ENCODE peak calls at places on chromosomes 7 and 10, in six cellular contexts. Z, V, M, L, K and I are unnamed samples.

GRCh38 chr10:133143546-133143945 is 16.5 kb upstream of the KNDC1 start:
- DNase-seq in M (no peak), L (peak), K (no peak), V (no peak), Z (no peak), I (no peak)

GRCh38 chr7:2444476-2444875 is 31.7 kb downstream of the GRIFIN start:
- DNase-seq in V (no peak), M (no peak), Z (peak), K (no peak), L (peak), I (no peak)

GRCh38 chr7:28315565-28316420 is 96.5 kb upstream of the CREB5 start:
- DNase-seq in V (peak), Z (no peak), K (no peak), M (no peak), L (no peak), I (no peak)

GRCh38 chr7:51028128-51028830 is 245.6 kb upstream of the GRB10 start:
- DNase-seq in V (no peak), Z (no peak), M (no peak), L (no peak), K (no peak), I (no peak)

GRCh38 chr10:106378251-106378650 is 786.3 kb downstream of the SORCS1 start:
- DNase-seq in M (no peak), K (no peak), V (no peak), Z (no peak), L (no peak), I (no peak)

GRCh38 chr10:68305889-68306288 is 26.0 kb upstream of the HNRNPH3 start:
- DNase-seq in M (no peak), L (no peak), Z (no peak), K (no peak), V (no peak), I (no peak)

GRCh38 chr7:11054033-11054432 is 80.4 kb downstream of the PHF14 start:
- DNase-seq in L (no peak), Z (no peak), K (no peak), V (no peak), M (no peak), I (no peak)

GRCh38 chr7:47526466-47526865 is 55.4 kb downstream of the TNS3 start:
- DNase-seq in K (no peak), V (no peak), L (no peak), Z (no peak), M (no peak), I (no peak)

GRCh38 chr10:4704034-4704545 is 121.9 kb upstream of the AKR1E2 start:
- DNase-seq in V (no peak), K (no peak), L (no peak), M (no peak), Z (peak), I (no peak)

GRCh38 chr7:92292981-92293380 is 47.2 kb downstream of the ANKIB1 start:
- DNase-seq in L (no peak), M (no peak), V (no peak), Z (no peak), K (no peak), I (no peak)

GRCh38 chr10:118961401-118961800 is 68.1 kb upstream of the NANOS1 start:
- DNase-seq in L (no peak), M (no peak), Z (no peak), K (no peak), V (no peak), I (no peak)

GRCh38 chr10:76916536-76916935 is 721.1 kb downstream of the KCNMA1 start:
- DNase-seq in L (no peak), M (no peak), K (no peak), Z (peak), V (no peak), I (no peak)

DNA sequence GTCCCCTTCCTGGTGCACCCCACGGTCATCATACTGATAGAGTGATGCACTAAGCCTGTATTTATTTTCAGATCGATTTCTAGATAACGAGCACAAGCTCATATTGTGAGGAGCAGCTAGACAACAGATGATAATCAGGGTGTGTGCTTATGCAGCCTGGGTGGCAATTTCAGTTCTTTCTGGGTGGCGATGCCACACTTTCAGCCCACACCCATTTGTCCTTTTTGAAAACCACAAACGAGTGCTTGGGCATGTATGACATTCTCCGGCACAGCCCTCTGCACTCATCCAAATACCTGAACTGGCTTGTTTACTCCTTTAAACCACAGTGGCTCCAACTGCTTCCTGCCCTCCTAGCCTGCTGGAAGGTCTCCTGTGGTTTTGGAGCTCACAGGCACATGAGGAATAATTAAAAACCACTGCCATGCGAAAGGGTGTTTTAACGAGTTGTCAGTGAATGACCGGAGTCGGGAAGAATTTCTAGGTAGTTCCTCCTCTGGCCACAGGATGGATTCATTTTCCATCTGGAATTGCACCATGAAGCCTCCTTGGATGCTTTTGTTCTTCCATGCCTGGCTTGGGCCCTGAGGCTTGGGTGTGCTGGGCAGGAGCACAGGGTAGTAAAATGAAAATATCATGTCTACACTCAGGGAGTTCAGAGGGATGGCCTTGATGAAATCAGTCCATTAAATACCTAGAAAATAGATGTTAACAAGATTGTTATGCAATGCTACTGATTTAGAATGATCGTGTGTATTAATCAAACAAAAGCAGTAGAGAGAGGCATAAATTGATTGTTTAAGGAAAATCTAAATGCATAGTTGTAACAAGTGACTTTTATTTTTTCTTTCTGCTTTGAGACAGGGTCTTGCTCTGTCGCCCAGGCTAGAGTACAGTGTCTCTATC is 52.4 kb upstream of the ITGB1 start:
- DNase-seq in K (no peak), Z (peak), M (peak), V (no peak), L (no peak), I (no peak)
- TF ChIP-seq CTCF in K (no peak), Z (peak), M (no peak), V (no peak), L (no peak), I (peak)

GRCh38 chr10:35182631-35183510 is 56.2 kb downstream of the CREM start:
- DNase-seq in L (no peak), M (no peak), Z (no peak), V (no peak), K (no peak), I (no peak)

GRCh38 chr10:35188954-35189353 is 62.3 kb downstream of the CREM start:
- DNase-seq in K (no peak), V (no peak), M (no peak), Z (no peak), L (no peak), I (no peak)

GRCh38 chr10:35184527-35185171 is 58.0 kb downstream of the CREM start:
- DNase-seq in M (no peak), Z (no peak), L (no peak), V (no peak), K (no peak), I (no peak)

DNA sequence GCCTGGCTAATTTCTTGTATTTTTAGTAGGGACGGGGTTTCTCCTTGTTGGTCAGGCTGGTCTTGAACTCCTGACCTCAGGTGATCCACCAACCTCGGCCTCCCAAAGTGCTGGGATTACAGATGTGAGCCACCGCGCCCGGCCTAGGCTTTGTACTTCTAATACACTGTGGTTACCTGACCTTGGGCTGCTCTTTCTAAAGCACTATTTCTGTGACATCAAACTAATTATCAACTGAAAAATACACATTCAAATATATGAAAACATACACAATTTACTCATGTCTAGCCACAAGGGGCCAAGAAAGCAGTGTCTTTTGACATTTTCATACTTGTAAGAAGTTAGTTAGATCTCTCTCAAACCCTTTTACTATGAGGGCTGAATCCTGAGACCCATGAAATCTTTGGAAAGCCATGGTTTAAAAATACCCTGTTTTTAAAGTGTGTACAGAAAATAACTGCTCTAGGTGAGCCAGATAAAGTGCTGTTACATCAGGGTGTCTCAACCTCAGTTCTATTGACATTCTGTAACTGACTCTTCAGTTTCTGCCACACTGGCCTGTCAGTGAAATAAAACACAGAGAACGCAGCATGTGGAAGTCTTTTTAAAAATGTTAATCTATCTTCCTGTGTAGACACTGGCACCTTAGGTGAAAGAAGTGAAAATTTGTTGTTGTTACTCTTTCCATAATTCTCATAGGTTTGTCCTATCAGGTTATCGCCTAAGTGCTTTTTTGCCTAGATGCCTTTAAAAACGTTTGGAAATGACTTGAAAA is 58.8 kb downstream of the CREM start:
- DNase-seq in K (no peak), V (no peak), L (no peak), M (no peak), Z (no peak), I (no peak)
- TF ChIP-seq CTCF in K (no peak), V (no peak), L (no peak), M (no peak), Z (no peak), I (no peak)

DNA sequence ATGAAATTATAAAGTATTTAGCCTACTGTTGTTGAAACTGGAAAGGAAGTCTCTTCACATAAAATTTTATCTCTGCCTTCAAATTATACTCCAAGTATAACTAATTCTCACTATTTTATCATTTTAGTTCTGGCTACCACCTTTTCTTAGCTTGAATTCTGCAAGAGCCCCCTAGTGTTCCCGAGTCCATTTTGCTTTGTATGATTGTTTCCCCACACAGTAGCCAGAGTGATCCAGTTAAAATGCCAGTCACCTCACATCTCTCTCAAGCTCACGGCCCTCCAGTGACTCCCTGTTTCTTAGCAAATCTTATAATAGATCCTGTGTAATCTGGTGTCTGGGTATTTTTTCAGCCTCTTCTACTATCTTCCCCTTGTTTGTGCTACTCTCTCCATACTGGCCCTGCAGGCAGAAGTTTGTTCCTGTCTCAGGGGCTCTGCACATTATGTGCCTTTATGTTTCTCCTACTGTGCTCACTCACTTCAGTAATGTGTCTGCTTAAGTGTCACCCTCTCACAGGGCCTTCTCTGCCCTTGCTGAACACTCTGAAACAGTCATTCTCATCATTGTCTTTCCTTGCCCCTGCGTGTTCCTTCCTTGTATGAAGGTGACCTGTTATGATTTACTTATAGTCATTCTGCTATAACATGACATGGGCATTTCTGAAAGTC is 8.9 kb downstream of the WAC start:
- DNase-seq in Z (no peak), V (no peak), M (no peak), L (no peak), K (no peak), I (no peak)
- TF ChIP-seq CTCF in Z (no peak), V (no peak), M (no peak), L (no peak), K (no peak), I (peak)

GRCh38 chr7:151872531-151873401 is 4.1 kb downstream of the PRKAG2 start:
- DNase-seq in Z (no peak), V (no peak), M (no peak), K (no peak), L (no peak), I (no peak)

GRCh38 chr7:151869968-151870918 is 6.7 kb downstream of the PRKAG2 start:
- DNase-seq in M (no peak), L (no peak), Z (no peak), V (no peak), K (no peak), I (no peak)

GRCh38 chr7:151871189-151871735 is 5.7 kb downstream of the PRKAG2 start:
- DNase-seq in V (no peak), L (no peak), K (no peak), Z (no peak), M (no peak), I (no peak)

GRCh38 chr7:151873402-151873965 is 3.4 kb downstream of the PRKAG2 start:
- DNase-seq in V (no peak), K (no peak), M (no peak), L (peak), Z (no peak), I (no peak)

GRCh38 chr7:151871904-151872303 is 5.0 kb downstream of the PRKAG2 start:
- DNase-seq in K (no peak), Z (no peak), L (no peak), V (no peak), M (no peak), I (no peak)
- TF ChIP-seq CTCF in K (no peak), Z (no peak), L (no peak), V (no peak), M (no peak), I (no peak)

GRCh38 chr7:54877683-54878082 is 118.7 kb upstream of the SEC61G start:
- DNase-seq in V (no peak), L (no peak), M (no peak), Z (peak), K (no peak), I (no peak)
- TF ChIP-seq CTCF in V (no peak), L (no peak), M (no peak), Z (no peak), K (no peak), I (no peak)